ENCODE peak calls at places on chromosome 13, in nine cellular contexts. T, E, L, K, A, R, B, W and J are unnamed samples. For H3K4me1, the result is how much of the 10 kb centered on the place peaks cover.

GRCh38 chr13:112452380-112453206 is 76.4 kb downstream of the SPACA7 start:
- DNase-seq in L (no peak), A (no peak), T (no peak), B (peak), E (no peak), W (no peak), K (no peak), R (no peak), J (no peak)

GRCh38 chr13:49086711-49087110 is 111.0 kb downstream of the FNDC3A start:
- DNase-seq in B (no peak), E (no peak), K (no peak), R (peak), W (peak), L (no peak), T (no peak), A (no peak), J (no peak)

GRCh38 chr13:59734393-59734792 is 429.3 kb downstream of the DIAPH3 start:
- DNase-seq in B (no peak), T (no peak), R (no peak), K (no peak), E (no peak), W (no peak), L (no peak), A (no peak), J (no peak)

GRCh38 chr13:26965976-26966375 is 205.4 kb upstream of the GPR12 start:
- DNase-seq in E (peak), L (no peak), K (no peak), B (no peak), T (no peak), R (peak), W (no peak), A (no peak), J (no peak)

GRCh38 chr13:52846567-52847321 is 1.7 kb downstream of the PCDH8 start:
- DNase-seq in L (peak), E (no peak), K (no peak), A (peak), T (no peak), B (peak), R (peak), W (no peak), J (peak)

GRCh38 chr13:43285891-43286602 is 262.7 kb downstream of the DNAJC15 start:
- DNase-seq in A (no peak), E (no peak), L (no peak), B (no peak), T (no peak), R (peak), W (peak), K (no peak), J (no peak)

GRCh38 chr13:68806125-68806524 is 1301.5 kb upstream of the ATXN8OS start:
- DNase-seq in R (no peak), A (no peak), L (no peak), W (no peak), K (no peak), T (no peak), B (no peak), E (no peak), J (no peak)

GRCh38 chr13:97109256-97109655 is 112.9 kb upstream of the MBNL2 start:
- DNase-seq in T (no peak), L (no peak), K (no peak), W (no peak), A (no peak), E (no peak), B (no peak), R (no peak), J (no peak)

GRCh38 chr13:98399756-98400155 is 177.2 kb downstream of the STK24 start:
- DNase-seq in T (no peak), R (no peak), K (no peak), L (no peak), A (no peak), E (no peak), W (no peak), B (no peak), J (no peak)

GRCh38 chr13:24500977-24501376 is 11.6 kb downstream of the PARP4 start:
- DNase-seq in K (no peak), R (peak), B (no peak), L (peak), E (no peak), W (peak), T (no peak), A (no peak), J (no peak)

GRCh38 chr13:24495151-24495729 is 17.3 kb downstream of the PARP4 start:
- DNase-seq in W (peak), A (no peak), B (no peak), K (no peak), T (no peak), R (no peak), E (no peak), L (no peak), J (no peak)

GRCh38 chr13:24502567-24503375 is 9.8 kb downstream of the PARP4 start:
- DNase-seq in W (peak), R (peak), E (no peak), L (peak), T (no peak), B (peak), A (peak), K (no peak), J (no peak)

GRCh38 chr13:24493356-24493755 is 19.2 kb downstream of the PARP4 start:
- DNase-seq in T (no peak), R (peak), A (no peak), L (no peak), W (no peak), B (no peak), E (no peak), K (no peak), J (no peak)

DNA sequence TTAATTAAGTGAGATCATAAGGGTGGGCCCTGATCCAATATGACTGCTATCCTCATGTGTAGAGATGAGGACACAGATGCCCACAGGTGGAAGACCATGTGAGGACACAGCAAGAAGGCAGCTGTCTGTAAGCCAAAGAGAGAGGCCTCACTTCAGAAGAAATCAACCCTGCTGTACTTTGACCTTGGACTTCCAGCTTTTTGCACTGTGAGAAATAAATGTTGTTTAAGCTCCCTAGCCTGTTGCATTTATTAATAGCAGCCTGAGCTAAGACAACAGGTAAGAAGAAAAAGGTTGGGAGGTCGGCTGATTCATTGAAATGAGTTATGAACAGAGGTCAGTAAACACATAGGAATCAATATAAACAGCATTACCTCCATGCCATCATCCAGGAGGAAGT is 14.8 kb downstream of the PARP4 start:
- DNase-seq in L (peak), B (no peak), R (no peak), K (no peak), E (no peak), W (no peak), A (no peak), T (no peak), J (no peak)
- H3K4me1 ChIP-seq in L (under half), B (under half), R (under half), K (under half), E (under half), W (under half), A (under half), T (under half), J (under half)

DNA sequence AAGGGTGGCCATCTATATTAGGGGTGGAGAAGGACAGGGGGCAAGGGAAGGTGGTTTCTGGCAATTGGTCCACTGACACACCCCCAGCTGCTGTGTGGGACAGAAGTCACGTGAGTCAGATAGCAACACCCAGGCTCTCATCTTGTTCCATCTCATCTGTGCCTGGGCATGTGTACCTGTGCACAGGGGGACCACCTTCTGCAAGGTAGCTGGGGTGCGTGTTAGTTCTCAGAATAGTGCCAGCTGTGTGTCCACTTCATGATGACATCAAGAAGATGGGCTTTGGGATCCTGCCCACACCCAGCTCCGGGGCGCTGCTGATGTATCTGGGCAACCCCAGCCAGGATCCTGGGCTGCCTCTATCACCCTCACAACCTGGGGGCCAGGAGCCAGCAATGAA is 38.6 kb downstream of the COL4A2 start:
- DNase-seq in A (no peak), L (no peak), E (no peak), T (no peak), K (no peak), W (no peak), R (no peak), B (no peak), J (no peak)
- H3K4me1 ChIP-seq in A (under half), L (under half), E (under half), T (under half), K (under half), W (half or more), R (under half), B (under half), J (under half)

GRCh38 chr13:110268061-110268460 is 38.9 kb downstream of the COL4A1 start:
- DNase-seq in E (no peak), R (no peak), K (no peak), L (no peak), T (no peak), B (no peak), W (no peak), A (no peak), J (no peak)
- H3K4me1 ChIP-seq in E (under half), R (under half), K (under half), L (under half), T (under half), B (under half), W (under half), A (under half), J (under half)

GRCh38 chr13:106565127-106565775 is 2.7 kb downstream of the ARGLU1 start:
- DNase-seq in A (no peak), W (no peak), B (no peak), T (no peak), L (no peak), E (no peak), R (no peak), K (no peak), J (no peak)

GRCh38 chr13:106558527-106558926 is 9.4 kb downstream of the ARGLU1 start:
- DNase-seq in R (no peak), K (no peak), L (no peak), B (no peak), E (no peak), W (no peak), T (no peak), A (no peak), J (no peak)

GRCh38 chr13:106562301-106562700 is 5.6 kb downstream of the ARGLU1 start:
- DNase-seq in W (no peak), T (no peak), E (no peak), B (no peak), L (no peak), A (no peak), K (no peak), R (no peak), J (no peak)

GRCh38 chr13:106561551-106562170 is 6.3 kb downstream of the ARGLU1 start:
- DNase-seq in A (peak), E (no peak), T (no peak), L (no peak), B (no peak), R (peak), W (no peak), K (no peak), J (no peak)

DNA sequence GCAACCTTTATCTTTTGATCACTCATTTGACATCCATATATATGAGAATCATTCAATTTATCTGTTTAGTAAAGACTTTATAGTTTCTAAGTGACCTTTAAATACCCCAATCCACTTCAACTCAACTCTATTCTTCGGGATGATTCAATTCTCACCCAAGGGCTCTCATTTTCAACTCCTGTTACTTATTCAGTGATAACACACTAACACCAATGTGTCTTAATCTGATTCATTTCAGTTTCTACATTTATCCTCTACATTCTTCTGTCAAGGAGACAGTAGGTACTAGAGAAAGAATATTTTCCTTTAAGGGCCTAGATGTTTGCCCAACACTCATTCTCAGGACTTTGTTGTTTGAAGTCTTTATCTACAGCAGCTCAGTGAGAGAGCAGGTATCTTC is 7.1 kb downstream of the ARGLU1 start:
- DNase-seq in L (no peak), R (no peak), W (no peak), A (no peak), T (no peak), B (no peak), K (no peak), E (no peak), J (no peak)
- H3K4me1 ChIP-seq in L (under half), R (under half), W (under half), A (under half), T (under half), B (under half), K (under half), E (under half), J (under half)

GRCh38 chr13:40609972-40610726 is 56.3 kb downstream of the FOXO1 start:
- DNase-seq in A (no peak), T (no peak), W (peak), B (no peak), R (peak), L (no peak), E (no peak), K (no peak), J (no peak)

GRCh38 chr13:40613192-40613818 is 53.1 kb downstream of the FOXO1 start:
- DNase-seq in A (peak), T (no peak), E (no peak), R (no peak), L (peak), B (peak), K (no peak), W (no peak), J (no peak)

GRCh38 chr13:40613954-40614353 is 52.5 kb downstream of the FOXO1 start:
- DNase-seq in R (no peak), L (no peak), W (no peak), B (no peak), A (no peak), E (no peak), K (no peak), T (no peak), J (no peak)

GRCh38 chr13:40611004-40611403 is 55.4 kb downstream of the FOXO1 start:
- DNase-seq in A (no peak), W (no peak), T (no peak), L (no peak), R (no peak), B (no peak), E (no peak), K (no peak), J (no peak)

GRCh38 chr13:40611635-40612422 is 54.6 kb downstream of the FOXO1 start:
- DNase-seq in A (peak), B (no peak), W (no peak), R (no peak), L (no peak), T (no peak), E (no peak), K (no peak), J (no peak)
- H3K4me1 ChIP-seq in A (under half), B (under half), W (under half), R (under half), L (under half), T (under half), E (under half), K (under half), J (half or more)

DNA sequence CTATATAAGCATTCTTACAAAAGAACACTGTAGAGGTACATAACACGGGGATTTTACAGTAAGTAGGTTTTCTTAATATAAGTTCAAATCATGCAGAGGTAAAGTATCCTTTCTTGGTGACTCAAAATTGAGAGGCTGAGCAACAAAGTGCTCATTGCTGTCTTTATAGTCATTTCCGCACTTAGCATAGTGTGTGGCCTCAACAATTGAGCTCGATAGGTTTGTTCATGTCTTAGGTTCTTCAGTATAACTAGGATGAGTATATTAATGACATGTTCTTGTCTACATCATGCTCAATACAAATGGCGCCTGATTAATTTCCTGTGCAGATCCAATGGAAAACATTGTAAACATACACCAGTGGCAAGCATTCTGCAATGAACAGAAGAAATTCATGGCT is 1.4 kb downstream of the WDFY2 start:
- DNase-seq in W (peak), L (no peak), A (no peak), R (peak), B (no peak), K (no peak), E (no peak), T (no peak), J (no peak)
- H3K4me1 ChIP-seq in W (under half), L (under half), A (under half), R (under half), B (under half), K (under half), E (under half), T (under half), J (under half)